ENCODE peak calls at places on chromosomes 4 and X, in seven cellular contexts. One of them, this sample, is unnamed.
A peak's percentile ranks its signal among the peaks of the same experiment; 100 is the strongest.

GRCh38 chr4:137213372-137214173 is 318.7 kb downstream of the PCDH18 start:
- DNase-seq in left ventricle myocardium inferior: no peak
- DNase-seq in cardiac fibroblast: no peak
- DNase-seq in body of pancreas: no peak
- DNase-seq in H9: no peak
- DNase-seq in NB4: no peak
- DNase-seq in endothelial cell: no peak
- DNase-seq in this sample: no peak

GRCh38 chr4:95508421-95508820 is 40.4 kb downstream of the UNC5C start:
- DNase-seq in left ventricle myocardium inferior: no peak
- DNase-seq in cardiac fibroblast: peak; percentile 25
- DNase-seq in body of pancreas: no peak
- DNase-seq in H9: no peak
- DNase-seq in NB4: no peak
- DNase-seq in endothelial cell: no peak
- DNase-seq in this sample: no peak

GRCh38 chr4:1154523-1155182 is 17.7 kb downstream of the SPON2 start:
- DNase-seq in left ventricle myocardium inferior: no peak
- DNase-seq in cardiac fibroblast: peak; percentile 16
- DNase-seq in body of pancreas: peak; percentile 92
- DNase-seq in H9: no peak
- DNase-seq in NB4: no peak
- DNase-seq in endothelial cell: no peak
- DNase-seq in this sample: no peak

GRCh38 chrX:132651411-132652086 is 162.7 kb upstream of the MBNL3 start:
- DNase-seq in left ventricle myocardium inferior: no peak
- DNase-seq in cardiac fibroblast: no peak
- DNase-seq in body of pancreas: no peak
- DNase-seq in H9: no peak
- DNase-seq in NB4: peak; percentile 1
- DNase-seq in endothelial cell: no peak
- DNase-seq in this sample: no peak

GRCh38 chrX:65821721-65822496 is 154.5 kb downstream of the MSN start:
- DNase-seq in left ventricle myocardium inferior: peak; percentile 18
- DNase-seq in cardiac fibroblast: no peak
- DNase-seq in body of pancreas: no peak
- DNase-seq in H9: no peak
- DNase-seq in NB4: no peak
- DNase-seq in endothelial cell: peak; percentile 3
- DNase-seq in this sample: peak; percentile 5

GRCh38 chr4:152328595-152328994 is 207.3 kb downstream of the FBXW7 start:
- DNase-seq in left ventricle myocardium inferior: no peak
- DNase-seq in cardiac fibroblast: peak; percentile 21
- DNase-seq in body of pancreas: no peak
- DNase-seq in H9: no peak
- DNase-seq in NB4: no peak
- DNase-seq in endothelial cell: no peak
- DNase-seq in this sample: no peak

GRCh38 chrX:56764975-56765791 is 36.1 kb downstream of the NBDY start:
- DNase-seq in left ventricle myocardium inferior: no peak
- DNase-seq in cardiac fibroblast: no peak
- DNase-seq in body of pancreas: no peak
- DNase-seq in H9: peak; percentile 21
- DNase-seq in NB4: no peak
- DNase-seq in endothelial cell: no peak
- DNase-seq in this sample: peak; percentile 69

GRCh38 chrX:131828482-131828881 is 194.6 kb upstream of the STK26 start:
- DNase-seq in left ventricle myocardium inferior: no peak
- DNase-seq in cardiac fibroblast: no peak
- DNase-seq in body of pancreas: peak; percentile 20
- DNase-seq in H9: no peak
- DNase-seq in NB4: peak; percentile 46
- DNase-seq in endothelial cell: no peak
- DNase-seq in this sample: no peak

GRCh38 chr4:147136783-147137182 is 191.1 kb upstream of the TTC29 start:
- DNase-seq in left ventricle myocardium inferior: no peak
- DNase-seq in cardiac fibroblast: peak; percentile 26
- DNase-seq in body of pancreas: no peak
- DNase-seq in H9: no peak
- DNase-seq in NB4: no peak
- DNase-seq in endothelial cell: no peak
- DNase-seq in this sample: no peak

GRCh38 chrX:153651540-153652079 is 4.6 kb downstream of the DUSP9 start:
- DNase-seq in left ventricle myocardium inferior: no peak
- DNase-seq in cardiac fibroblast: no peak
- DNase-seq in body of pancreas: no peak
- DNase-seq in H9: peak; percentile 35
- DNase-seq in NB4: peak; percentile 47
- DNase-seq in endothelial cell: no peak
- DNase-seq in this sample: no peak

GRCh38 chrX:136896121-136896914 is 15.8 kb upstream of the RBMX start:
- DNase-seq in left ventricle myocardium inferior: no peak
- DNase-seq in cardiac fibroblast: peak; percentile 79
- DNase-seq in body of pancreas: no peak
- DNase-seq in H9: no peak
- DNase-seq in NB4: no peak
- DNase-seq in endothelial cell: no peak
- DNase-seq in this sample: no peak

GRCh38 chr4:126004936-126005335 is 690.2 kb downstream of the FAT4 start:
- DNase-seq in left ventricle myocardium inferior: no peak
- DNase-seq in cardiac fibroblast: peak; percentile 5
- DNase-seq in body of pancreas: no peak
- DNase-seq in H9: no peak
- DNase-seq in NB4: no peak
- DNase-seq in endothelial cell: no peak
- DNase-seq in this sample: no peak

GRCh38 chr4:6331018-6331417 is 61.4 kb downstream of the WFS1 start:
- DNase-seq in left ventricle myocardium inferior: no peak
- DNase-seq in cardiac fibroblast: peak; percentile 16
- DNase-seq in body of pancreas: peak; percentile 47
- DNase-seq in H9: peak; percentile 60
- DNase-seq in NB4: peak; percentile 75
- DNase-seq in endothelial cell: no peak
- DNase-seq in this sample: peak; percentile 72

GRCh38 chr4:185895866-185896265 is 83.9 kb upstream of the SORBS2 start:
- DNase-seq in left ventricle myocardium inferior: no peak
- DNase-seq in cardiac fibroblast: no peak
- DNase-seq in body of pancreas: no peak
- DNase-seq in H9: no peak
- DNase-seq in NB4: no peak
- DNase-seq in endothelial cell: no peak
- DNase-seq in this sample: no peak

GRCh38 chr4:48944659-48945290 is 38.2 kb upstream of the OCIAD2 start:
- DNase-seq in left ventricle myocardium inferior: no peak
- DNase-seq in cardiac fibroblast: no peak
- DNase-seq in body of pancreas: peak; percentile 8
- DNase-seq in H9: peak; percentile 71
- DNase-seq in NB4: peak; percentile 69
- DNase-seq in endothelial cell: peak; percentile 12
- DNase-seq in this sample: peak; percentile 28

GRCh38 chr4:153776601-153777000 is 12.3 kb downstream of the SFRP2 start:
- DNase-seq in left ventricle myocardium inferior: no peak
- DNase-seq in cardiac fibroblast: no peak
- DNase-seq in body of pancreas: no peak
- DNase-seq in H9: no peak
- DNase-seq in NB4: no peak
- DNase-seq in endothelial cell: no peak
- DNase-seq in this sample: no peak

GRCh38 chr4:12507868-12508481 is 976.2 kb downstream of the RAB28 start:
- DNase-seq in left ventricle myocardium inferior: no peak
- DNase-seq in cardiac fibroblast: no peak
- DNase-seq in body of pancreas: no peak
- DNase-seq in H9: no peak
- DNase-seq in NB4: no peak
- DNase-seq in endothelial cell: no peak
- DNase-seq in this sample: no peak

GRCh38 chrX:136146614-136147319 is 566 bp upstream of the FHL1 start:
- DNase-seq in left ventricle myocardium inferior: peak; percentile 32
- DNase-seq in cardiac fibroblast: no peak
- DNase-seq in body of pancreas: no peak
- DNase-seq in H9: no peak
- DNase-seq in NB4: peak; percentile 12
- DNase-seq in endothelial cell: no peak
- DNase-seq in this sample: peak; percentile 32

GRCh38 chr4:165058676-165059075 is 5.0 kb downstream of the TRIM75 start:
- DNase-seq in left ventricle myocardium inferior: no peak
- DNase-seq in cardiac fibroblast: no peak
- DNase-seq in body of pancreas: no peak
- DNase-seq in H9: no peak
- DNase-seq in NB4: no peak
- DNase-seq in endothelial cell: no peak
- DNase-seq in this sample: no peak

GRCh38 chr4:165048170-165048569 is 5.5 kb upstream of the TRIM75 start:
- DNase-seq in left ventricle myocardium inferior: no peak
- DNase-seq in cardiac fibroblast: no peak
- DNase-seq in body of pancreas: no peak
- DNase-seq in H9: no peak
- DNase-seq in NB4: no peak
- DNase-seq in endothelial cell: no peak
- DNase-seq in this sample: no peak

GRCh38 chr4:165052627-165053026 is 1.0 kb upstream of the TRIM75 start:
- DNase-seq in left ventricle myocardium inferior: no peak
- DNase-seq in cardiac fibroblast: no peak
- DNase-seq in body of pancreas: no peak
- DNase-seq in H9: no peak
- DNase-seq in NB4: no peak
- DNase-seq in endothelial cell: no peak
- DNase-seq in this sample: no peak

GRCh38 chr4:165055601-165056000 is 1.9 kb downstream of the TRIM75 start:
- DNase-seq in left ventricle myocardium inferior: no peak
- DNase-seq in cardiac fibroblast: no peak
- DNase-seq in body of pancreas: no peak
- DNase-seq in H9: no peak
- DNase-seq in NB4: no peak
- DNase-seq in endothelial cell: no peak
- DNase-seq in this sample: no peak

DNA sequence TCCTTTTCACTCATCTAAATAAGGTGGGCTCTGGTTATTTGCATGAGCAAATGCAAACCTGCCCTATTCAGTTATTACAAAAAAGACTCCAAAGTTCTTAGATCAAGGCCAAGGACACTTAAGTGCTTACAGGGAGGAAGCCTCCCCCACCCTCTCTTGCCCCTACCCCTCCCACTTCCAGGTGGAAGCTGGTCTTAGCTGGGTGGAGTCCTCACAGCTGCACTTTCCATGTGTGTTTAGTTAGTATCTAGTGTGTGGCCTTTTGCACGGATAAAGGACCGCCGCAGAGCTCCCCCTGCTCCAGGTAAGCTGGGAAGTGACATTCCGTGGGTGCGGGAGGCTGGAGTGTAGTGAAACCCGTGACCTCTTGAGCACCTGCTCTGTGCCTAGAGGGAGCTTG is at the start of gene TRIM75:
- DNase-seq in left ventricle myocardium inferior: no peak
- DNase-seq in cardiac fibroblast: no peak
- DNase-seq in body of pancreas: no peak
- DNase-seq in H9: no peak
- DNase-seq in NB4: no peak
- DNase-seq in endothelial cell: no peak
- DNase-seq in this sample: no peak
- TF ChIP-seq CTCF in left ventricle myocardium inferior: no peak
- TF ChIP-seq CTCF in cardiac fibroblast: no peak
- TF ChIP-seq CTCF in body of pancreas: no peak
- TF ChIP-seq CTCF in H9: no peak
- TF ChIP-seq CTCF in NB4: no peak
- TF ChIP-seq CTCF in endothelial cell: no peak
- TF ChIP-seq CTCF in this sample: no peak

DNA sequence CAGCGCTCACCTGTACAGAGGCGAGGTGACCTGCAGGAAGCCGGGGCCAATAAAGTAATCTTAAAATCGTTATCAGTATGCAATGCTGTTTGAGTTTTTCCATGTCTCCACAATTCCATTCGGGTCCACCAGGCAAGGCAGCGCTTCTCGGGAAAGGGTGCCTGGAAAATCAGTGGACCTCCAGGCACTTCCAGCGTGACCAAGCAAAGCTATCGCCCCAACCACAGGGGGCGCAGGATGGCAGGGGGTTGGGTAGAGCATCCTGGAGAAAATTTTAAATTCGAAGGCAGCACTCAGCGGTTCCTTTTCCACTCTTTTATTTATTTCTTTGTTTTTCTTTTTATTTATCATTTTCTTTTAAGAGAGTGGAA is 5.4 kb upstream of the SOX3 start:
- DNase-seq in left ventricle myocardium inferior: no peak
- DNase-seq in cardiac fibroblast: no peak
- DNase-seq in body of pancreas: no peak
- DNase-seq in H9: no peak
- DNase-seq in NB4: no peak
- DNase-seq in endothelial cell: no peak
- DNase-seq in this sample: no peak
- TF ChIP-seq CTCF in left ventricle myocardium inferior: no peak
- TF ChIP-seq CTCF in cardiac fibroblast: no peak
- TF ChIP-seq CTCF in body of pancreas: no peak
- TF ChIP-seq CTCF in H9: peak; percentile 67
- TF ChIP-seq CTCF in NB4: no peak
- TF ChIP-seq CTCF in endothelial cell: peak; percentile 44
- TF ChIP-seq CTCF in this sample: no peak

DNA sequence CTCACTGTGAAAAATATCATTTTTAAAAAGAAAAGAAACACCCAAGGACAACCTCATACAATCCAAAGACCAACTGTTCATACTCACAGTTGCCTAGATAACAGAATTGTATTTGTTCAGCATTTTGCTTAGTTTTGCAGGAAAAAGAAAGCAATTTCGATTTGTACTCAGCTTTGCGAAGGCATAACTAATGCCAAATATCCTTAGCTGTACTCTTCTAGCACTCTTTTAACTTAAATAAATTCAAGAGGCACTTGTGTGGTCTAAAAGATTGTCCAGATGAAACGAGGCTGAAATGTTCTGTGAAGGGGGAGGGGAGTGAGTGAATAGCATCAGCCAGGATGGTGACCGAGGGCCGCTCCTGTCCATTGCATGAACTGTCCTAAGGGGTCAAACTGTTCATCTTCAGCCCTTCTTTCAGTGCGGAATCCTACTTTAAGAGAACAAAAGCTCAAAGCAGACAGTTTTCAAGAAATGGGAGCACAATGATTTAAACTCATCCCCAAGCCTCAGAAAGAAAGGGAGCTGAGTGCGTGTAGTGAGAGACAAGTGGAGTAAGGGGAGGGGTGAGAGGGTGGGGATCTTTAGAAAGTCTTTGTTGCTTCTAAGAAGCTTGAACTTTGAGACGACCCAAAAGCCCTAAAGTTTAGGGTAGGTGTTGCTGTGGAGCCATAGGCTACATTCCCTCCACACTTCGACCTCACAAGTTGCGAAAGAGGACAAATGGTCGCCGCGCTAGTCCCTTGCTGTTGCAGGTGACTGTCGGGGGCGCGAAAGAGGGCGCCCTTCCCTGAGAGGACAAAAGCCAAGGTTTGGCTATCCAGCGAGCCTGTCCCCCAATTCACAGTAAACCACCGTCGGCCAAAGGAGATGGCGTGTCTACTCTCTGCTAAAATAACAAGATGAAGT is 4.0 kb upstream of the NEUROG2 start:
- DNase-seq in left ventricle myocardium inferior: no peak
- DNase-seq in cardiac fibroblast: no peak
- DNase-seq in body of pancreas: no peak
- DNase-seq in H9: peak; percentile 75
- DNase-seq in NB4: no peak
- DNase-seq in endothelial cell: no peak
- DNase-seq in this sample: peak; percentile 16
- TF ChIP-seq CTCF in left ventricle myocardium inferior: no peak
- TF ChIP-seq CTCF in cardiac fibroblast: no peak
- TF ChIP-seq CTCF in body of pancreas: no peak
- TF ChIP-seq CTCF in H9: peak; percentile 53
- TF ChIP-seq CTCF in NB4: no peak
- TF ChIP-seq CTCF in endothelial cell: no peak
- TF ChIP-seq CTCF in this sample: peak; percentile 59

GRCh38 chr4:107519057-107519456 is 201.0 kb downstream of the PAPSS1 start:
- DNase-seq in left ventricle myocardium inferior: no peak
- DNase-seq in cardiac fibroblast: peak; percentile 47
- DNase-seq in body of pancreas: peak; percentile 18
- DNase-seq in H9: no peak
- DNase-seq in NB4: peak; percentile 8
- DNase-seq in endothelial cell: peak; percentile 33
- DNase-seq in this sample: no peak
- TF ChIP-seq CTCF in left ventricle myocardium inferior: no peak
- TF ChIP-seq CTCF in cardiac fibroblast: peak; percentile 31
- TF ChIP-seq CTCF in body of pancreas: peak; percentile 11
- TF ChIP-seq CTCF in H9: peak; percentile 73
- TF ChIP-seq CTCF in NB4: peak; percentile 2
- TF ChIP-seq CTCF in endothelial cell: no peak
- TF ChIP-seq CTCF in this sample: peak; percentile 15

This sample was measured in GM13977.